ENCODE peak calls at places on chromosomes 1 and 21, in six cellular contexts. B is AG10803; Z is CD8-positive, alpha-beta T cell; G is activated CD8-positive, alpha-beta T cell treated with anti-CD3 and anti-CD28 coated beads for 36 hours; P is left ventricle myocardium inferior; U is foreskin fibroblast. I is an unnamed sample.

GRCh38 chr1:228178737-228179720 is 13.4 kb downstream of the IBA57 start:
- DNase-seq in B (no peak), U (no peak), P (no peak), Z (no peak), G (no peak), I (no peak)

GRCh38 chr1:6958407-6958806 is 173.2 kb downstream of the CAMTA1 start:
- DNase-seq in Z (no peak), B (no peak), P (no peak), G (no peak), U (no peak), I (no peak)

GRCh38 chr1:112849425-112849966 is 106.5 kb downstream of the SLC16A1 start:
- DNase-seq in P (peak; percentile 22), G (peak; percentile 21), Z (no peak), B (peak; percentile 21), U (peak; percentile 23), I (no peak)

GRCh38 chr1:42944207-42944928 is 14.3 kb downstream of the SLC2A1 start:
- DNase-seq in P (peak; percentile 77), Z (no peak), U (no peak), G (no peak), B (no peak), I (no peak)

GRCh38 chr1:59669752-59670312 is 144.9 kb upstream of the HOOK1 start:
- DNase-seq in P (peak; percentile 53), U (peak; percentile 79), B (peak; percentile 64), Z (no peak), G (no peak), I (no peak)

GRCh38 chr1:226643701-226644540 is 95.2 kb downstream of the ITPKB start:
- DNase-seq in P (peak; percentile 11), G (peak; percentile 88), Z (no peak), B (no peak), U (no peak), I (peak; percentile 79)

GRCh38 chr1:234845097-234845660 is 235.2 kb upstream of the IRF2BP2 start:
- DNase-seq in P (no peak), G (peak; percentile 78), Z (no peak), U (no peak), B (no peak), I (no peak)

GRCh38 chr1:238777551-238777950 is 608.8 kb upstream of the CHRM3 start:
- DNase-seq in Z (no peak), U (no peak), P (no peak), G (no peak), B (peak; percentile 2), I (no peak)

GRCh38 chr1:22262583-22262982 is 119.7 kb upstream of the WNT4 start:
- DNase-seq in G (no peak), B (no peak), P (no peak), Z (no peak), U (no peak), I (no peak)

GRCh38 chr1:85027242-85027983 is 20.9 kb downstream of the MCOLN3 start:
- DNase-seq in Z (no peak), G (peak; percentile 42), B (peak; percentile 43), P (no peak), U (no peak), I (peak; percentile 20)

GRCh38 chr21:25560151-25560783 is 47.0 kb downstream of the MRPL39 start:
- DNase-seq in G (peak; percentile 26), Z (no peak), P (no peak), B (no peak), U (no peak), I (no peak)

GRCh38 chr1:19087017-19087736 is 122.9 kb downstream of the UBR4 start:
- DNase-seq in B (no peak), U (no peak), Z (no peak), G (no peak), P (no peak), I (no peak)

GRCh38 chr21:31713973-31714740 is 17.8 kb downstream of the SCAF4 start:
- DNase-seq in B (no peak), Z (no peak), G (no peak), U (no peak), P (no peak), I (no peak)

GRCh38 chr1:90732136-90732535 is 15.0 kb upstream of the BARHL2 start:
- DNase-seq in Z (no peak), U (no peak), G (no peak), B (no peak), P (no peak), I (no peak)

GRCh38 chr1:177858222-177858894 is 111.5 kb downstream of the SEC16B start:
- DNase-seq in G (no peak), U (peak; percentile 62), B (peak; percentile 65), P (no peak), Z (no peak), I (no peak)

GRCh38 chr1:222880586-222880985 is 65.7 kb downstream of the DISP1 start:
- DNase-seq in P (no peak), Z (no peak), G (peak; percentile 64), B (peak; percentile 47), U (peak; percentile 51), I (no peak)

GRCh38 chr1:75074719-75075395 is 59.3 kb upstream of the LHX8 start:
- DNase-seq in G (no peak), B (no peak), P (no peak), U (no peak), Z (no peak), I (no peak)

GRCh38 chr1:165408518-165408917 is 36.4 kb downstream of the RXRG start:
- DNase-seq in P (no peak), U (peak; percentile 4), B (peak; percentile 15), G (peak; percentile 33), Z (no peak), I (peak; percentile 16)

GRCh38 chr1:101704895-101705294 is 291.8 kb downstream of the OLFM3 start:
- DNase-seq in B (no peak), U (no peak), Z (no peak), P (no peak), G (no peak), I (no peak)

GRCh38 chr1:10459185-10459584 is 9.4 kb downstream of the CORT start:
- DNase-seq in Z (no peak), P (no peak), B (peak; percentile 80), G (no peak), U (peak; percentile 67), I (no peak)

GRCh38 chr1:183327429-183328290 is 90.5 kb downstream of the NMNAT2 start:
- DNase-seq in P (peak; percentile 50), Z (no peak), B (no peak), U (no peak), G (no peak), I (no peak)

GRCh38 chr1:183328371-183328770 is 89.8 kb downstream of the NMNAT2 start:
- DNase-seq in B (no peak), P (no peak), Z (no peak), G (no peak), U (no peak), I (no peak)

GRCh38 chr1:183330335-183330734 is 87.8 kb downstream of the NMNAT2 start:
- DNase-seq in U (no peak), Z (no peak), B (no peak), G (no peak), P (no peak), I (no peak)

GRCh38 chr1:183331095-183331742 is 87.0 kb downstream of the NMNAT2 start:
- DNase-seq in U (no peak), P (no peak), G (no peak), B (no peak), Z (no peak), I (no peak)
- TF ChIP-seq CTCF in U (no peak), P (no peak), G (no peak), B (no peak), Z (no peak), I (no peak)

DNA sequence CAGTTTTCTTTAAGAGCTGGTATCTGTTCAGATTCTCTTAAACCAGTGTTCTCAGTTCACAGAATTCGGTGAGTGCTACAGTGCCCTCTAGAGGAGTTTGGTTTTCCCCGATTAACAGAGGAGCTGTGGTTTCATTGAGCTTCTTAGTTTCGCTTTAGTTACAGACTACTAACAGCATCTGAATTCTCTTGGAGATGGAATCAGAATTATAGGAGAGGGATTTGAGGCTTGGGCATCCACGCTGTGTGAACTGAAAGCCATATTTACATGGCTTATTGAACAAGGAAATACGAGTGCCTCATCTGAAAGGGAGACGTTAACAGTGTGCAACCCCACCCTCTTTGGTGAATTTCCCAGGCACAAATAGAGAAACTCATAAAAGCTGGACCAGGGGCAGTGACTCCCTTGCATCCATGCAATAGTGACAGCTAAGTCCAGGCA is 202.0 kb downstream of the USH2A start:
- DNase-seq in P (no peak), U (peak; percentile 23), Z (no peak), G (peak; percentile 24), B (peak; percentile 64), I (peak; percentile 39)
- TF ChIP-seq CTCF in P (peak; percentile 68), U (peak; percentile 83), Z (no peak), G (peak; percentile 28), B (peak; percentile 81), I (peak; percentile 82)

GRCh38 chr1:60809204-60809985 is 273.0 kb upstream of the NFIA start:
- DNase-seq in B (peak; percentile 33), P (no peak), G (no peak), Z (no peak), U (no peak), I (no peak)

GRCh38 chr1:60813051-60813450 is 269.3 kb upstream of the NFIA start:
- DNase-seq in G (no peak), P (no peak), Z (no peak), U (no peak), B (peak; percentile 67), I (no peak)

GRCh38 chr1:60802884-60803283 is 279.5 kb upstream of the NFIA start:
- DNase-seq in P (no peak), Z (no peak), U (no peak), G (no peak), B (no peak), I (no peak)

DNA sequence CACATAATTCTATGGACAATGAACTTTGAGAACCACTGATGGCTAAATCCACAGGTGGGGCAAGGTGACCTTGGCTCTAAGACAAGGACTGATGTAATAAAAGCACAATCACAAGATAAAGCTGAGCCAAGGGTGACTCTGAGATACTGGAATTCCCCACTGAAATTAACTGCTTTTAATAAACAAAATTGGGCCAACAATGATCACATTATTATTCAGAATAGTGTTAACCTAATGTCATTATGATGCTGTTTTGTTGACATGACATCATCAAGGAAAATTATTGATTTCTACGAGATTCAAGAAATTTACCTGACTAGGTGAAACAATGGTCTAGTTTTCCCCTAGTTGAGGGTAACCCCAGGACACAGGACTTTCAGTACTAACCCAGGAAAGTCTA is 273.7 kb upstream of the NFIA start:
- DNase-seq in P (no peak), U (no peak), B (no peak), G (no peak), Z (no peak), I (no peak)
- TF ChIP-seq CTCF in P (no peak), U (no peak), B (no peak), G (no peak), Z (no peak), I (no peak)

GRCh38 chr1:32107742-32108661 is at the start of gene KPNA6:
- DNase-seq in B (peak; percentile 98), Z (peak; percentile 84), P (peak; percentile 89), G (peak; percentile 95), U (peak; percentile 94), I (peak; percentile 82)
- TF ChIP-seq CTCF in B (no peak), Z (no peak), P (no peak), G (no peak), U (no peak), I (no peak)

I was measured in GM13977.